ENCODE peak calls at places on chromosomes 2 and 18, in four cellular contexts. One of them, this sample, is unnamed.

GRCh38 chr2:40179801-40180200 is 272.1 kb downstream of the SLC8A1 start:
- DNase-seq in stomach: no peak
- DNase-seq in transverse colon: no peak
- DNase-seq in uterus: no peak
- DNase-seq in this sample: no peak

GRCh38 chr2:20565623-20566236 is 85.2 kb downstream of the HS1BP3 start:
- DNase-seq in uterus: peak; percentile 16
- DNase-seq in transverse colon: no peak
- DNase-seq in stomach: no peak
- DNase-seq in this sample: no peak

GRCh38 chr2:26444236-26444635 is 33.7 kb downstream of the OTOF start:
- DNase-seq in uterus: no peak
- DNase-seq in stomach: no peak
- DNase-seq in transverse colon: no peak
- DNase-seq in this sample: no peak

GRCh38 chr2:135839713-135840112 is 2.7 kb upstream of the LCT start:
- DNase-seq in stomach: no peak
- DNase-seq in uterus: no peak
- DNase-seq in transverse colon: no peak
- DNase-seq in this sample: peak; percentile 39

GRCh38 chr2:142758973-142759372 is 118.5 kb upstream of the KYNU start:
- DNase-seq in transverse colon: no peak
- DNase-seq in stomach: no peak
- DNase-seq in uterus: no peak
- DNase-seq in this sample: no peak

GRCh38 chr2:237695201-237695780 is 67.9 kb downstream of the LRRFIP1 start:
- DNase-seq in transverse colon: no peak
- DNase-seq in stomach: no peak
- DNase-seq in uterus: peak; percentile 4
- DNase-seq in this sample: no peak

GRCh38 chr2:134174711-134175110 is 79.2 kb upstream of the MGAT5 start:
- DNase-seq in transverse colon: no peak
- DNase-seq in stomach: no peak
- DNase-seq in uterus: no peak
- DNase-seq in this sample: no peak

GRCh38 chr2:142750858-142751257 is 126.6 kb upstream of the KYNU start:
- DNase-seq in stomach: no peak
- DNase-seq in uterus: no peak
- DNase-seq in transverse colon: no peak
- DNase-seq in this sample: no peak

GRCh38 chr2:71934595-71935263 is 212.9 kb downstream of the CYP26B1 start:
- DNase-seq in stomach: no peak
- DNase-seq in uterus: peak; percentile 72
- DNase-seq in transverse colon: no peak
- DNase-seq in this sample: peak; percentile 89

GRCh38 chr2:135701442-135701841 is 40.2 kb upstream of the UBXN4 start:
- DNase-seq in stomach: no peak
- DNase-seq in uterus: no peak
- DNase-seq in transverse colon: no peak
- DNase-seq in this sample: no peak

GRCh38 chr2:40482091-40482490 is 30.2 kb upstream of the SLC8A1 start:
- DNase-seq in uterus: no peak
- DNase-seq in transverse colon: no peak
- DNase-seq in stomach: no peak
- DNase-seq in this sample: no peak

GRCh38 chr2:81734981-81735380 is 1430.4 kb upstream of the LRRTM1 start:
- DNase-seq in stomach: no peak
- DNase-seq in uterus: no peak
- DNase-seq in transverse colon: no peak
- DNase-seq in this sample: no peak

GRCh38 chr2:85653996-85654395 is 14.0 kb downstream of the SFTPB start:
- DNase-seq in transverse colon: no peak
- DNase-seq in stomach: no peak
- DNase-seq in uterus: no peak
- DNase-seq in this sample: no peak

GRCh38 chr2:173874899-173875247 is 90.3 kb downstream of the SP3 start:
- DNase-seq in uterus: no peak
- DNase-seq in stomach: no peak
- DNase-seq in transverse colon: no peak
- DNase-seq in this sample: no peak

GRCh38 chr2:37148325-37148724 is 8.5 kb downstream of the EIF2AK2 start:
- DNase-seq in transverse colon: no peak
- DNase-seq in stomach: no peak
- DNase-seq in uterus: no peak
- DNase-seq in this sample: no peak

GRCh38 chr2:160596431-160596830 is 102.8 kb upstream of the RBMS1 start:
- DNase-seq in uterus: no peak
- DNase-seq in stomach: no peak
- DNase-seq in transverse colon: no peak
- DNase-seq in this sample: no peak

GRCh38 chr2:6077585-6077984 is 385.4 kb downstream of the SOX11 start:
- DNase-seq in transverse colon: no peak
- DNase-seq in uterus: no peak
- DNase-seq in stomach: no peak
- DNase-seq in this sample: no peak

GRCh38 chr2:145200307-145200706 is 680.4 kb upstream of the ZEB2 start:
- DNase-seq in transverse colon: no peak
- DNase-seq in stomach: no peak
- DNase-seq in uterus: no peak
- DNase-seq in this sample: peak; percentile 55

GRCh38 chr2:238596571-238597551 is 170.1 kb downstream of the ASB1 start:
- DNase-seq in uterus: peak; percentile 84
- DNase-seq in stomach: no peak
- DNase-seq in transverse colon: peak; percentile 17
- DNase-seq in this sample: peak; percentile 90

GRCh38 chr18:4831791-4832375 is 365.2 kb downstream of the AKAIN1 start:
- DNase-seq in uterus: no peak
- DNase-seq in transverse colon: no peak
- DNase-seq in stomach: no peak
- DNase-seq in this sample: no peak

GRCh38 chr2:20456049-20456665 is 9.3 kb downstream of the RHOB start:
- DNase-seq in uterus: peak; percentile 50
- DNase-seq in transverse colon: no peak
- DNase-seq in stomach: peak; percentile 14
- DNase-seq in this sample: no peak

GRCh38 chr2:219269362-219270054 is 9.7 kb upstream of the DNAJB2 start:
- DNase-seq in uterus: no peak
- DNase-seq in transverse colon: peak; percentile 76
- DNase-seq in stomach: peak; percentile 61
- DNase-seq in this sample: no peak

GRCh38 chr2:196181484-196181883 is 10.1 kb upstream of the STK17B start:
- DNase-seq in uterus: no peak
- DNase-seq in stomach: no peak
- DNase-seq in transverse colon: no peak
- DNase-seq in this sample: no peak

GRCh38 chr2:215437614-215438013 is 1.7 kb upstream of the FN1 start:
- DNase-seq in transverse colon: no peak
- DNase-seq in uterus: no peak
- DNase-seq in stomach: no peak
- DNase-seq in this sample: no peak
- H3K4me3 ChIP-seq in transverse colon: no peak overlapping the region
- H3K4me3 ChIP-seq in uterus: peak overlapping the region; percentile 52
- H3K4me3 ChIP-seq in stomach: no peak overlapping the region
- H3K4me3 ChIP-seq in this sample: peak overlapping the region; percentile 91

DNA sequence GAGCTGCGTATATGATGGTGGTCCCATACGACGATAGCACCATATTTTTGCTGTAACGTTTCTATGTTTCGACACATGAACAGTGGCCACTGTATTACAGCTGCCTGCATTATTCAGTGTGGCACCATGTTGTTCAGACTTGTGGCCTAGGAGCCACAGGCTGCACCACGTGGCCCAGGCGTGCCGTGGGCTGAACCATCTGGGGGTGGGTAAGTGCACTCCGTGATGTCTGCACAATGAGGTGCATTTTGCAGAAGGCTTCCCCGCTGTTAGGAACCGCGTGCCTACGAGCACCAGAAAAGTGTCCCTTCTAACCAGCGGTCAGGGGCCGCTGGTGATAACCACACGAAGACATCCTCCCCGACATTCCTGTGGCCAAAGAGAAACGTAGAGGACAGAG is 433.7 kb upstream of the MYT1L start:
- DNase-seq in transverse colon: no peak
- DNase-seq in uterus: no peak
- DNase-seq in stomach: no peak
- DNase-seq in this sample: no peak
- TF ChIP-seq CTCF in transverse colon: no peak
- TF ChIP-seq CTCF in uterus: no peak
- TF ChIP-seq CTCF in stomach: no peak
- TF ChIP-seq CTCF in this sample: no peak

GRCh38 chr2:46549159-46549902 is 70.0 kb downstream of the TMEM247 start:
- DNase-seq in uterus: no peak
- DNase-seq in transverse colon: peak; percentile 35
- DNase-seq in stomach: no peak
- DNase-seq in this sample: no peak
- H3K27ac ChIP-seq in uterus: peak overlapping the region; percentile 43
- H3K27ac ChIP-seq in transverse colon: no peak overlapping the region
- H3K27ac ChIP-seq in stomach: no peak overlapping the region
- H3K27ac ChIP-seq in this sample: peak overlapping the region; percentile 57

DNA sequence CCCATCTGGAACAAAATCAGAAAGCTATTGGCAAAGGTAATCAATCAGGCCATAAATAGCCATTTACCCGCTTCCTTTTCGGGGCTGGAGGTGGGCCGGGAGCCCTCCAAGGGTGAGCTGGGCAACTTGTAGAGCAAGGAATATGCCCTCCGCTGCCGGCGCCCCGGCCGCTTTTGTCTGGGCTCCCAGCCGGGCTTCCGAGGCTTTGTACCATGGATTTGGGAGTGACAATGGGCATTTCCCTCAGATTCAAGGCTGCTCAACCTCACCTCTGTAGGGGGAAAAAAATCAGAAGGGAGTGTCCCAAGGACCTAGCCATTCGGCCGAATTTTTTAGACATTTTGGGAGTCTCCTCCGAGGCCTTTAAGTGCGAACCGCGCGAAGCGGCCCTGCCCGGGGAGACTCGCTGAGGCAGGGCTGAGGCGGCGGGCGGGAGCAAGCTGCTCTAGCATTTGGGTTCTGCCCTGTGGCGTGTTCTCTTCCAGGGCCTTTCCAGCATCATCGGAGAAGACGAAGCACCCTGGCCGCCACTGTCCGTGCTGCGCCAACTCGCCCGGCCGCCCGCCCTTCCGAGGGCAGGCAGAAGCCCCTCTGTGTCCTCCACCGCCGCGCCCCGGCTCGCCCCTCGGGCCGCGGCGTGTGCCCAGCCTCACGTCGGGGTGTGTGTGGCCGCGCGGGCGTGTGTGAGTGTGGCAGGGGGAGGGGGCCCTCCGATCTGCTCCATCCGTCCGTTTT is 975 bp upstream of the HOXD9 start:
- DNase-seq in stomach: no peak
- DNase-seq in transverse colon: no peak
- DNase-seq in uterus: peak; percentile 24
- DNase-seq in this sample: no peak
- H3K4me3 ChIP-seq in stomach: peak overlapping the region; percentile 39
- H3K4me3 ChIP-seq in transverse colon: peak overlapping the region; percentile 55
- H3K4me3 ChIP-seq in uterus: peak overlapping the region; percentile 78
- H3K4me3 ChIP-seq in this sample: peak overlapping the region; percentile 51

DNA sequence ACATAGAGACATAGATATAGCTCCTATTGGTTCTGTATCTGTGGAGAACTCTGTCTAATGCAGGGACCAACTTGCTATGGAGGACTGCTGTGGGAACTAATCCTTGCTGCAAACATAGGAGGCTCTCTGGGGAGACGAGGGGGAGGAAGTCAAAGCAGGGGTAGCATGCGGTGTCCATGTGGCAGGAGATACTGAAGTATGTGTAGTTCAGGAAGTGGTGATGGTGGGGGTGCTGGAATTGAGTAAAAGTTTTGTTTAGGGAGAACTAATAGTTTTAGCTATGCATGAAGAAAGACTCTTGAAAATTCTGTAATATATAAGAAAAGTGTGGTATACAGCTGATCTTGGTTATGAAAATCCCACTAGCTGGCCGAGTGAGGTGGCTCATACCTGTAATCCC is 62.0 kb downstream of the ANKRD44 start:
- DNase-seq in stomach: no peak
- DNase-seq in uterus: no peak
- DNase-seq in transverse colon: peak; percentile 19
- DNase-seq in this sample: peak; percentile 84
- TF ChIP-seq CTCF in stomach: no peak
- TF ChIP-seq CTCF in uterus: no peak
- TF ChIP-seq CTCF in transverse colon: no peak
- TF ChIP-seq CTCF in this sample: no peak

GRCh38 chr2:125643585-125643984 is 1012.4 kb upstream of the GYPC start:
- DNase-seq in transverse colon: peak; percentile 19
- DNase-seq in uterus: no peak
- DNase-seq in stomach: no peak
- DNase-seq in this sample: no peak
- H3K27ac ChIP-seq in transverse colon: peak overlapping the region; percentile 59
- H3K27ac ChIP-seq in uterus: no peak overlapping the region
- H3K27ac ChIP-seq in stomach: no peak overlapping the region
- H3K27ac ChIP-seq in this sample: no peak overlapping the region